ENCODE peak calls at places on chromosomes 7 and 10, in seven cellular contexts. N is WTC11; L is neural progenitor cell; C is neural crest cell; S is CD4-positive, alpha-beta T cell; H is PC-9; B is transverse colon. Z is an unnamed sample.

GRCh38 chr10:5843814-5844705 is 30.8 kb upstream of the GDI2 start:
- DNase-seq in N (no peak), L (no peak), C (no peak), S (no peak), H (no peak), B (no peak), Z (no peak)

GRCh38 chr7:2260820-2261219 is 18.8 kb downstream of the NUDT1 start:
- DNase-seq in N (no peak), L (no peak), C (no peak), S (no peak), H (peak; percentile 98), B (no peak), Z (no peak)

GRCh38 chr10:95509281-95509680 is 51.9 kb downstream of the SORBS1 start:
- DNase-seq in N (no peak), L (no peak), C (no peak), S (no peak), H (no peak), B (no peak), Z (no peak)

GRCh38 chr10:48257407-48257961 is 17.0 kb downstream of the FRMPD2 start:
- DNase-seq in N (no peak), L (no peak), C (no peak), S (no peak), H (no peak), B (no peak), Z (no peak)

GRCh38 chr7:70436815-70437350 is 695.1 kb upstream of the GALNT17 start:
- DNase-seq in N (no peak), L (no peak), C (no peak), S (no peak), H (no peak), B (no peak), Z (no peak)

GRCh38 chr10:124719213-124719851 is 24.8 kb downstream of the FAM53B start:
- DNase-seq in N (no peak), L (peak; percentile 42), C (no peak), S (peak; percentile 66), H (peak; percentile 68), B (peak; percentile 83), Z (peak; percentile 90)

GRCh38 chr7:38748056-38748610 is 117.0 kb upstream of the AMPH start:
- DNase-seq in N (no peak), L (peak; percentile 23), C (no peak), S (no peak), H (no peak), B (no peak), Z (no peak)

GRCh38 chr7:44814956-44815355 is 18.5 kb downstream of the PPIA start:
- DNase-seq in N (no peak), L (no peak), C (no peak), S (no peak), H (no peak), B (no peak), Z (no peak)

GRCh38 chr10:97179731-97180366 is 5.9 kb downstream of the SLIT1 start:
- DNase-seq in N (peak; percentile 82), L (peak; percentile 94), C (peak; percentile 46), S (no peak), H (no peak), B (no peak), Z (no peak)

GRCh38 chr10:67603701-67604100 is 92.3 kb downstream of the CTNNA3 start:
- DNase-seq in N (no peak), L (no peak), C (no peak), S (no peak), H (no peak), B (no peak), Z (no peak)

GRCh38 chr10:78196964-78197363 is 163.3 kb downstream of the RPS24 start:
- DNase-seq in N (no peak), L (no peak), C (no peak), S (no peak), H (no peak), B (no peak), Z (no peak)

GRCh38 chr7:139648617-139648932 is 125.1 kb downstream of the CLEC2L start:
- DNase-seq in N (no peak), L (no peak), C (no peak), S (no peak), H (no peak), B (no peak), Z (no peak)

GRCh38 chr10:73043766-73044377 is 52.8 kb downstream of the P4HA1 start:
- DNase-seq in N (no peak), L (no peak), C (no peak), S (no peak), H (no peak), B (no peak), Z (no peak)

GRCh38 chr10:118818621-118819221 is 64.0 kb upstream of the CACUL1 start:
- DNase-seq in N (no peak), L (no peak), C (no peak), S (no peak), H (no peak), B (no peak), Z (no peak)

GRCh38 chr7:141074162-141074989 is 512 bp downstream of the TMEM178B start:
- DNase-seq in N (peak; percentile 61), L (peak; percentile 71), C (peak; percentile 47), S (no peak), H (no peak), B (no peak), Z (no peak)

GRCh38 chr7:95794917-95795515 is 22.7 kb downstream of the DYNC1I1 start:
- DNase-seq in N (no peak), L (peak; percentile 55), C (no peak), S (no peak), H (no peak), B (no peak), Z (peak; percentile 19)

GRCh38 chr7:10221084-10221483 is 752.6 kb upstream of the PHF14 start:
- DNase-seq in N (no peak), L (no peak), C (no peak), S (no peak), H (no peak), B (no peak), Z (no peak)

GRCh38 chr7:150857276-150858055 is 5.1 kb downstream of the AOC1 start:
- DNase-seq in N (no peak), L (no peak), C (no peak), S (no peak), H (no peak), B (no peak), Z (no peak)

GRCh38 chr10:95688648-95689047 is 5.1 kb downstream of the TCTN3 start:
- DNase-seq in N (no peak), L (no peak), C (no peak), S (no peak), H (no peak), B (no peak), Z (no peak)

DNA sequence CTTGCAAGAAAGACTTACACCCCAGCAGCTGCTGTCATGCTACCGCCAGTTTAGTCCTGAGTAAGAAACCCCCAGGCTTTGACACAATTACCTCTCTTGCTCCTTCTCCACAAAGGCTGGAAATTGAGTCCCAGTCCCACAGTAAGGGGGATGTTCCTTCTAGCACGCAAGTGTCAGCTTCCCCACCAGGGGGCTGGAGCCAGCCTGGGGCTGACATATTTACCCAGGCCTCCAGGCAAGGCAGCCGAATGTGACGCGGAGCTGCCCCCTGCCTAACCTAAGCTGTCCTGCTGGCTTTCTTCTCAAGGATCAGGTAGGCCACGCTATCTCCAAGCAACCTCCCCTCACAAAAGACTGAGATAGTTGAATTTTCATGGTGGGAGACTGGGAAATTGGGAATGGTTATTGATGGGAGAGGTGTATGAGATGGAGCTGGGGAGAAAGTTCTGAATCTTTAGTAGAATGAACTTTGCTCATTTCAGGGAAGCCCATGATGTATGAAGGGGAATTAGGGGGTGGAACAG is 19.2 kb upstream of the BMPER start:
- DNase-seq in N (peak; percentile 78), L (peak; percentile 72), C (peak; percentile 25), S (no peak), H (no peak), B (no peak), Z (no peak)
- TF ChIP-seq CTCF in N (peak; percentile 33), L (peak; percentile 58), C (peak; percentile 45), S (no peak), H (peak; percentile 41), B (no peak), Z (peak; percentile 8)

DNA sequence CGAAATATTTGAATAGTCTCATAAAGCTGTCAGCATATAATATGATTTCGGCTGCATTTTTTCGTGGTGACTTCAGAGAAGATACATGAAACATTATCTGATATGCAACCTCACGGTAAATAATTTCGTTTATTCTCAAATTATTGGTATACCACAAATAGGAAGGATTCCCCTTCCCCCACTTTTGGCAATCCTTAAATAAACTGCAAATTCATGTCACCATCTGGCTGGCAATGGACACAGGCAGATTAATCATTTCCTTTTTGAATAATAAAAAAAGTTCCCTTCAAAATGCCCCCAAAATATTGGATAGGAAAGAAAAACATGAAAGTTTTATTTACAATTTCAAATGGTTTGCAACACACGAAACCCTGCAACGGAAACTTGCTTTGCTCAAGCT is 234.5 kb upstream of the MEOX2 start:
- DNase-seq in N (no peak), L (no peak), C (no peak), S (no peak), H (no peak), B (no peak), Z (no peak)
- TF ChIP-seq CTCF in N (no peak), L (no peak), C (no peak), S (no peak), H (no peak), B (no peak), Z (no peak)

GRCh38 chr7:112298543-112299100 is 92.1 kb downstream of the ZNF277 start:
- DNase-seq in N (no peak), L (peak; percentile 1), C (no peak), S (no peak), H (no peak), B (no peak), Z (no peak)

GRCh38 chr7:112302566-112302965 is 96.1 kb downstream of the ZNF277 start:
- DNase-seq in N (no peak), L (no peak), C (no peak), S (no peak), H (no peak), B (no peak), Z (no peak)

GRCh38 chr7:112297681-112298080 is 91.2 kb downstream of the ZNF277 start:
- DNase-seq in N (no peak), L (no peak), C (no peak), S (no peak), H (no peak), B (no peak), Z (no peak)

GRCh38 chr7:112296416-112296815 is 89.9 kb downstream of the ZNF277 start:
- DNase-seq in N (no peak), L (no peak), C (no peak), S (no peak), H (no peak), B (no peak), Z (no peak)

DNA sequence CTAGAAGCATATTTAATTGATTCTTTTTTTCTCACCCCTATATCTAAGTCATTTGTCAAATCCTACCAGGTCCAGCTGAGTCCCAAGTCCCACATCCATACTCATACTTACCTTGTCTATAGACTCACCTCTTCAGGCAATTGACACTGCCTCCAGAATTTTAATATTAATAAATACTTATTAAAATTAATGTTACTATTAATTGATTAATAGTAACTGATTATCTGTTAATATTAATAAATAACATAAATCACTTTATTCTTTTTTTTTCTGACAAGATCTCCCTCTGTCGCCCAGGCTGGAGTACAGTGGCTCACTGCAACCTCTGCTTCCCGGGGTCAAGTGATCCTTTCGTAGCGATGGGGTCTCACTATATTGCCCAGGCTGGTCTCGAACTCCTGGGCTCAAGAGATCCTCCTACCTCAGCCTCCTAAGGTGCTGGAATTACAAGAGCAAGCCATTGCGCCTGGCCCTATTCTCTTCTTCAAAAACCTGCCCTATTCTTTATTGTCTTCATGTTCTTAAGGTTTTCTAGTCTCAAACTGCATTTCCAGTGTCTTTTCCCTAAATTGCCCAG is 94.4 kb downstream of the ZNF277 start:
- DNase-seq in N (no peak), L (no peak), C (no peak), S (no peak), H (no peak), B (no peak), Z (no peak)
- TF ChIP-seq CTCF in N (no peak), L (no peak), C (no peak), S (no peak), H (no peak), B (no peak), Z (no peak)

GRCh38 chr7:27143022-27143949 is at the start of gene HOXA5:
- DNase-seq in N (peak; percentile 89), L (peak; percentile 90), C (peak; percentile 64), S (no peak), H (no peak), B (peak; percentile 84), Z (no peak)
- TF ChIP-seq CTCF in N (peak; percentile 88), L (peak; percentile 92), C (peak; percentile 88), S (no peak), H (no peak), B (peak; percentile 80), Z (no peak)

Z was measured in GM12864.